ENCODE peak calls at places on chromosomes 4 and X, in nine cellular contexts. One of them, this sample, is unnamed. For H3K4me1, the result is how much of the 10 kb centered on the place peaks cover.

GRCh38 chr4:18568600-18568999 is 547.0 kb upstream of the LCORL start:
- DNase-seq in stomach: no peak
- DNase-seq in colonic mucosa: no peak
- DNase-seq in mucosa of descending colon: no peak
- DNase-seq in mammary epithelial cell: no peak
- DNase-seq in lung: no peak
- DNase-seq in H9: no peak
- DNase-seq in ascending aorta: no peak
- DNase-seq in gastrocnemius medialis: no peak
- DNase-seq in this sample: no peak

GRCh38 chrX:22634081-22634480 is 361.4 kb downstream of the CBLL2 start:
- DNase-seq in stomach: no peak
- DNase-seq in colonic mucosa: no peak
- DNase-seq in mucosa of descending colon: no peak
- DNase-seq in mammary epithelial cell: peak
- DNase-seq in lung: no peak
- DNase-seq in H9: no peak
- DNase-seq in ascending aorta: no peak
- DNase-seq in gastrocnemius medialis: no peak
- DNase-seq in this sample: no peak

GRCh38 chr4:149823770-149824221 is 8.2 kb upstream of the IQCM start:
- DNase-seq in stomach: no peak
- DNase-seq in colonic mucosa: no peak
- DNase-seq in mucosa of descending colon: no peak
- DNase-seq in mammary epithelial cell: peak
- DNase-seq in lung: no peak
- DNase-seq in H9: no peak
- DNase-seq in ascending aorta: no peak
- DNase-seq in gastrocnemius medialis: no peak
- DNase-seq in this sample: no peak

GRCh38 chr4:122576261-122577188 is 44.3 kb downstream of the IL21 start:
- DNase-seq in stomach: no peak
- DNase-seq in colonic mucosa: no peak
- DNase-seq in mucosa of descending colon: peak
- DNase-seq in mammary epithelial cell: peak
- DNase-seq in lung: no peak
- DNase-seq in H9: no peak
- DNase-seq in ascending aorta: no peak
- DNase-seq in gastrocnemius medialis: no peak
- DNase-seq in this sample: no peak

GRCh38 chr4:101252721-101253120 is 94.6 kb downstream of the PPP3CA start:
- DNase-seq in stomach: no peak
- DNase-seq in colonic mucosa: no peak
- DNase-seq in mucosa of descending colon: no peak
- DNase-seq in mammary epithelial cell: peak
- DNase-seq in lung: no peak
- DNase-seq in H9: no peak
- DNase-seq in ascending aorta: no peak
- DNase-seq in gastrocnemius medialis: no peak
- DNase-seq in this sample: no peak

GRCh38 chr4:8538703-8539567 is 41.3 kb upstream of the GPR78 start:
- DNase-seq in stomach: peak
- DNase-seq in colonic mucosa: no peak
- DNase-seq in mucosa of descending colon: no peak
- DNase-seq in mammary epithelial cell: peak
- DNase-seq in lung: no peak
- DNase-seq in H9: no peak
- DNase-seq in ascending aorta: no peak
- DNase-seq in gastrocnemius medialis: peak
- DNase-seq in this sample: peak

GRCh38 chr4:141789716-141790115 is 153.3 kb downstream of the IL15 start:
- DNase-seq in stomach: no peak
- DNase-seq in colonic mucosa: no peak
- DNase-seq in mucosa of descending colon: no peak
- DNase-seq in mammary epithelial cell: no peak
- DNase-seq in lung: no peak
- DNase-seq in H9: no peak
- DNase-seq in ascending aorta: no peak
- DNase-seq in gastrocnemius medialis: no peak
- DNase-seq in this sample: no peak

GRCh38 chrX:13495232-13495631 is 74.2 kb upstream of the EGFL6 start:
- DNase-seq in stomach: no peak
- DNase-seq in colonic mucosa: no peak
- DNase-seq in mucosa of descending colon: no peak
- DNase-seq in mammary epithelial cell: no peak
- DNase-seq in lung: no peak
- DNase-seq in H9: no peak
- DNase-seq in ascending aorta: no peak
- DNase-seq in gastrocnemius medialis: no peak
- DNase-seq in this sample: no peak

GRCh38 chrX:17474892-17475291 is 99.9 kb downstream of the NHS start:
- DNase-seq in stomach: no peak
- DNase-seq in colonic mucosa: no peak
- DNase-seq in mucosa of descending colon: no peak
- DNase-seq in mammary epithelial cell: peak
- DNase-seq in lung: no peak
- DNase-seq in H9: no peak
- DNase-seq in ascending aorta: no peak
- DNase-seq in gastrocnemius medialis: no peak
- DNase-seq in this sample: no peak

GRCh38 chr4:164410401-164410800 is 343.5 kb upstream of the SMIM31 start:
- DNase-seq in stomach: no peak
- DNase-seq in colonic mucosa: no peak
- DNase-seq in mucosa of descending colon: no peak
- DNase-seq in mammary epithelial cell: no peak
- DNase-seq in lung: no peak
- DNase-seq in H9: no peak
- DNase-seq in ascending aorta: no peak
- DNase-seq in gastrocnemius medialis: no peak
- DNase-seq in this sample: no peak

GRCh38 chr4:97153042-97153441 is 990.2 kb downstream of the STPG2 start:
- DNase-seq in stomach: no peak
- DNase-seq in colonic mucosa: no peak
- DNase-seq in mucosa of descending colon: peak
- DNase-seq in mammary epithelial cell: peak
- DNase-seq in lung: no peak
- DNase-seq in H9: no peak
- DNase-seq in ascending aorta: no peak
- DNase-seq in gastrocnemius medialis: no peak
- DNase-seq in this sample: no peak
- TF ChIP-seq CTCF in stomach: no peak
- TF ChIP-seq CTCF in colonic mucosa: peak
- TF ChIP-seq CTCF in mucosa of descending colon: no peak
- TF ChIP-seq CTCF in mammary epithelial cell: peak
- TF ChIP-seq CTCF in lung: no peak
- TF ChIP-seq CTCF in H9: peak
- TF ChIP-seq CTCF in ascending aorta: no peak
- TF ChIP-seq CTCF in gastrocnemius medialis: no peak
- TF ChIP-seq CTCF in this sample: no peak

GRCh38 chr4:152680988-152681731 is 1.4 kb upstream of the TMEM154 start:
- DNase-seq in stomach: no peak
- DNase-seq in colonic mucosa: no peak
- DNase-seq in mucosa of descending colon: no peak
- DNase-seq in mammary epithelial cell: peak
- DNase-seq in lung: no peak
- DNase-seq in H9: no peak
- DNase-seq in ascending aorta: no peak
- DNase-seq in gastrocnemius medialis: no peak
- DNase-seq in this sample: no peak
- H3K4me1 ChIP-seq in stomach: under half
- H3K4me1 ChIP-seq in colonic mucosa: under half
- H3K4me1 ChIP-seq in mucosa of descending colon: under half
- H3K4me1 ChIP-seq in mammary epithelial cell: under half
- H3K4me1 ChIP-seq in lung: under half
- H3K4me1 ChIP-seq in H9: under half
- H3K4me1 ChIP-seq in ascending aorta: under half
- H3K4me1 ChIP-seq in gastrocnemius medialis: under half
- H3K4me1 ChIP-seq in this sample: under half

DNA sequence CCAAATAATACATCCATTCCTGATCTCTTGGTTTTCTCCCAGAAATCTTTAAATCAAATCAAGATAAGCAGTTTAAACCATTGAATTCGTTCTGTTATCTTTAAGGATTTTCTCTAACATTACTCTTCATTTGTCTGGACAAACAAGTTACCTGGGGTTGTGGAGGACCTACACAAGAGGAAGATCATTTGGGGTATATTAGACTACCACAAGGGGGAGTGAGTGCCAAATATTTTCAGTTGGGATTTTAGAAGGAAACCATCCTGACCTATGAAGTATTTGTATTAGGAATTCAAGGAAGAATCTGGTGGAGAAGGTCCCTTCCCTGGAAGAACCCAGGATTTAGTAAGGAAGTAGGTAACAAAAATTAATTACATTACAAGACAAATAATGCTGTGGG is 12.0 kb upstream of the DCHS2 start:
- DNase-seq in stomach: no peak
- DNase-seq in colonic mucosa: no peak
- DNase-seq in mucosa of descending colon: no peak
- DNase-seq in mammary epithelial cell: peak
- DNase-seq in lung: no peak
- DNase-seq in H9: no peak
- DNase-seq in ascending aorta: no peak
- DNase-seq in gastrocnemius medialis: no peak
- DNase-seq in this sample: no peak
- TF ChIP-seq CTCF in stomach: no peak
- TF ChIP-seq CTCF in colonic mucosa: peak
- TF ChIP-seq CTCF in mucosa of descending colon: peak
- TF ChIP-seq CTCF in mammary epithelial cell: peak
- TF ChIP-seq CTCF in lung: no peak
- TF ChIP-seq CTCF in H9: peak
- TF ChIP-seq CTCF in ascending aorta: no peak
- TF ChIP-seq CTCF in gastrocnemius medialis: no peak
- TF ChIP-seq CTCF in this sample: peak

DNA sequence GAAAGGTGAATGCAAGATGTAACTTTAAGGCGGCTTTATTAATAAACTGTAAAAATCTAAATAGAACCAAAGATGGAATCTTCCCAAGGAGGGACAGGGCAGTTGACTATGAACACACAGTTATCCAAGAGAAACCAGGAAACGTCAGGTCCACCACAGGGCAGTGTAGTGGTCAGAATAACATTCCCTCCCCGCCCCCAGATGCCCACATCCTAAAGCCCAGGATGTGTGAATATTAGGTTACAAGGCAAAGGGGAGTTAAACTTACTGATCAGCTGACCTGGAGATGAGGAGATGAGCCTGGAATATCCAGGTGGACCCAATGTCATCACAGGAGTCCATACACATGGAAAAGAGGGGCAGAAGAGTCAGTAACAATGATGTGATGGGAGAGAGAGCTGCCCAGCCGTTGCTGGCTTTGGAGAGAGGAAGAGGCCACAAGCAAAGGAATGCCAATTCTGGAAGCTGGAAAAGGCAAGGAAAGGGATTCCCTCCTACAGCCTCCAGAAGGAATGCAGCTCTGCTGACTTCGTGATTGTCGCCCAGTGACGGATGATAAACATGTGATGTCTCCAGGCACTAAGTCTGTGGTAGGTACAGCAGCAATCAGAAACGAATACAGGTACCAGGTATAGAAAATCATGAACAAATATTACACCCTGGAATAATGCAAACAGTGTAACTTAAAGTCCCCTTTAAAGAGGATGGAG is 5.2 kb downstream of the SH3KBP1 start:
- DNase-seq in stomach: no peak
- DNase-seq in colonic mucosa: no peak
- DNase-seq in mucosa of descending colon: no peak
- DNase-seq in mammary epithelial cell: no peak
- DNase-seq in lung: no peak
- DNase-seq in H9: no peak
- DNase-seq in ascending aorta: no peak
- DNase-seq in gastrocnemius medialis: no peak
- DNase-seq in this sample: no peak
- H3K4me1 ChIP-seq in stomach: under half
- H3K4me1 ChIP-seq in colonic mucosa: under half
- H3K4me1 ChIP-seq in mucosa of descending colon: under half
- H3K4me1 ChIP-seq in mammary epithelial cell: under half
- H3K4me1 ChIP-seq in lung: under half
- H3K4me1 ChIP-seq in H9: under half
- H3K4me1 ChIP-seq in ascending aorta: under half
- H3K4me1 ChIP-seq in gastrocnemius medialis: under half
- H3K4me1 ChIP-seq in this sample: under half

GRCh38 chr4:26311633-26312032 is 9.2 kb upstream of the RBPJ start:
- DNase-seq in stomach: no peak
- DNase-seq in colonic mucosa: no peak
- DNase-seq in mucosa of descending colon: no peak
- DNase-seq in mammary epithelial cell: no peak
- DNase-seq in lung: no peak
- DNase-seq in H9: no peak
- DNase-seq in ascending aorta: no peak
- DNase-seq in gastrocnemius medialis: no peak
- DNase-seq in this sample: no peak

GRCh38 chr4:26303008-26303407 is 17.8 kb upstream of the RBPJ start:
- DNase-seq in stomach: no peak
- DNase-seq in colonic mucosa: no peak
- DNase-seq in mucosa of descending colon: no peak
- DNase-seq in mammary epithelial cell: no peak
- DNase-seq in lung: no peak
- DNase-seq in H9: no peak
- DNase-seq in ascending aorta: no peak
- DNase-seq in gastrocnemius medialis: no peak
- DNase-seq in this sample: no peak

GRCh38 chr4:26310264-26310663 is 10.6 kb upstream of the RBPJ start:
- DNase-seq in stomach: no peak
- DNase-seq in colonic mucosa: no peak
- DNase-seq in mucosa of descending colon: no peak
- DNase-seq in mammary epithelial cell: no peak
- DNase-seq in lung: no peak
- DNase-seq in H9: no peak
- DNase-seq in ascending aorta: no peak
- DNase-seq in gastrocnemius medialis: no peak
- DNase-seq in this sample: no peak

GRCh38 chr4:26307027-26307426 is 13.8 kb upstream of the RBPJ start:
- DNase-seq in stomach: no peak
- DNase-seq in colonic mucosa: no peak
- DNase-seq in mucosa of descending colon: no peak
- DNase-seq in mammary epithelial cell: no peak
- DNase-seq in lung: no peak
- DNase-seq in H9: no peak
- DNase-seq in ascending aorta: no peak
- DNase-seq in gastrocnemius medialis: no peak
- DNase-seq in this sample: no peak

GRCh38 chr4:26308573-26308972 is 12.2 kb upstream of the RBPJ start:
- DNase-seq in stomach: no peak
- DNase-seq in colonic mucosa: no peak
- DNase-seq in mucosa of descending colon: no peak
- DNase-seq in mammary epithelial cell: no peak
- DNase-seq in lung: no peak
- DNase-seq in H9: no peak
- DNase-seq in ascending aorta: no peak
- DNase-seq in gastrocnemius medialis: no peak
- DNase-seq in this sample: no peak
- TF ChIP-seq CTCF in stomach: no peak
- TF ChIP-seq CTCF in colonic mucosa: no peak
- TF ChIP-seq CTCF in mucosa of descending colon: no peak
- TF ChIP-seq CTCF in mammary epithelial cell: no peak
- TF ChIP-seq CTCF in lung: no peak
- TF ChIP-seq CTCF in H9: no peak
- TF ChIP-seq CTCF in ascending aorta: no peak
- TF ChIP-seq CTCF in gastrocnemius medialis: no peak
- TF ChIP-seq CTCF in this sample: no peak

GRCh38 chr4:70666369-70666768 is at the start of gene JCHAIN:
- DNase-seq in stomach: no peak
- DNase-seq in colonic mucosa: no peak
- DNase-seq in mucosa of descending colon: no peak
- DNase-seq in mammary epithelial cell: no peak
- DNase-seq in lung: no peak
- DNase-seq in H9: no peak
- DNase-seq in ascending aorta: no peak
- DNase-seq in gastrocnemius medialis: no peak
- DNase-seq in this sample: no peak
- H3K4me1 ChIP-seq in stomach: under half
- H3K4me1 ChIP-seq in colonic mucosa: under half
- H3K4me1 ChIP-seq in mucosa of descending colon: under half
- H3K4me1 ChIP-seq in mammary epithelial cell: under half
- H3K4me1 ChIP-seq in lung: under half
- H3K4me1 ChIP-seq in H9: under half
- H3K4me1 ChIP-seq in ascending aorta: under half
- H3K4me1 ChIP-seq in gastrocnemius medialis: under half
- H3K4me1 ChIP-seq in this sample: under half

This sample was measured in psoas muscle.